ENCODE peak calls at places on chromosome 11, in ten cellular contexts. V, S, Y, A, Q, G, P, R, N and F are unnamed samples.
A peak's percentile ranks its signal among the peaks of the same experiment; 100 is the strongest.

GRCh38 chr11:68859123-68859522 is 17.4 kb upstream of the CPT1A start:
- DNase-seq in V (no peak), S (no peak), Y (no peak), A (no peak), Q (no peak), G (no peak), P (no peak), R (no peak), N (no peak), F (no peak)

GRCh38 chr11:39784873-39785272 is 1674.6 kb downstream of the LRRC4C start:
- DNase-seq in V (no peak), S (no peak), Y (no peak), A (no peak), Q (no peak), G (no peak), P (no peak), R (no peak), N (no peak), F (no peak)

GRCh38 chr11:60078021-60078420 is 10.4 kb upstream of the MS4A2 start:
- DNase-seq in V (no peak), S (no peak), Y (no peak), A (no peak), Q (no peak), G (no peak), P (no peak), R (no peak), N (no peak), F (no peak)

GRCh38 chr11:21285104-21285503 is 615.7 kb downstream of the NELL1 start:
- DNase-seq in V (no peak), S (no peak), Y (no peak), A (no peak), Q (no peak), G (no peak), P (no peak), R (no peak), N (no peak), F (no peak)

GRCh38 chr11:113553905-113554304 is 78.7 kb upstream of the DRD2 start:
- DNase-seq in V (no peak), S (no peak), Y (no peak), A (no peak), Q (no peak), G (no peak), P (no peak), R (no peak), N (no peak), F (no peak)

GRCh38 chr11:69030324-69030723 is 17.3 kb upstream of the MRGPRF start:
- DNase-seq in V (no peak), S (no peak), Y (no peak), A (no peak), Q (no peak), G (no peak), P (no peak), R (no peak), N (no peak), F (no peak)

GRCh38 chr11:37343279-37343678 is 745.2 kb upstream of the RAG2 start:
- DNase-seq in V (no peak), S (no peak), Y (no peak), A (no peak), Q (no peak), G (no peak), P (no peak), R (no peak), N (no peak), F (no peak)

GRCh38 chr11:72005347-72006260 is 6.9 kb downstream of the IL18BP start:
- DNase-seq in V (no peak), S (no peak), Y (no peak), A (no peak), Q (no peak), G (no peak), P (peak; percentile 19), R (no peak), N (no peak), F (no peak)

GRCh38 chr11:76863196-76863777 is 2.6 kb downstream of the ACER3 start:
- DNase-seq in V (no peak), S (no peak), Y (no peak), A (no peak), Q (no peak), G (peak; percentile 21), P (no peak), R (no peak), N (no peak), F (no peak)

GRCh38 chr11:34151916-34152845 is 46.8 kb downstream of the NAT10 start:
- DNase-seq in V (no peak), S (no peak), Y (no peak), A (no peak), Q (no peak), G (no peak), P (no peak), R (no peak), N (no peak), F (no peak)

GRCh38 chr11:114886644-114887259 is 208.4 kb downstream of the NXPE2 start:
- DNase-seq in V (no peak), S (peak; percentile 5), Y (no peak), A (no peak), Q (no peak), G (no peak), P (no peak), R (no peak), N (no peak), F (no peak)

GRCh38 chr11:31802990-31803812 is 7.9 kb downstream of the PAX6 start:
- DNase-seq in V (no peak), S (no peak), Y (no peak), A (no peak), Q (no peak), G (no peak), P (no peak), R (no peak), N (no peak), F (no peak)

GRCh38 chr11:26946209-26946828 is 47.6 kb upstream of the FIBIN start:
- DNase-seq in V (no peak), S (peak; percentile 50), Y (no peak), A (no peak), Q (no peak), G (no peak), P (no peak), R (no peak), N (peak; percentile 65), F (no peak)

GRCh38 chr11:1293619-1294015 is 15.8 kb downstream of the TOLLIP start:
- DNase-seq in V (peak; percentile 28), S (no peak), Y (peak; percentile 63), A (no peak), Q (no peak), G (peak; percentile 31), P (peak; percentile 27), R (no peak), N (no peak), F (no peak)
- TF ChIP-seq CTCF in V (no peak), S (peak; percentile 41), Y (peak; percentile 59), A (peak; percentile 30), Q (peak; percentile 35), G (peak; percentile 33), P (peak; percentile 58), R (peak; percentile 14), N (peak; percentile 59), F (peak; percentile 32)

GRCh38 chr11:35461917-35462316 is 42.6 kb upstream of the SLC1A2 start:
- DNase-seq in V (no peak), S (no peak), Y (no peak), A (no peak), Q (no peak), G (no peak), P (no peak), R (no peak), N (no peak), F (no peak)
- TF ChIP-seq CTCF in V (no peak), S (no peak), Y (no peak), A (no peak), Q (no peak), G (no peak), P (peak; percentile 39), R (no peak), N (peak; percentile 57), F (no peak)

GRCh38 chr11:134275534-134276395 is at the start of gene GLB1L3:
- DNase-seq in V (peak; percentile 41), S (peak; percentile 76), Y (no peak), A (peak; percentile 84), Q (no peak), G (peak; percentile 33), P (no peak), R (no peak), N (no peak), F (no peak)

GRCh38 chr11:134278356-134278755 is 2.2 kb downstream of the GLB1L3 start:
- DNase-seq in V (no peak), S (no peak), Y (no peak), A (peak; percentile 34), Q (no peak), G (no peak), P (no peak), R (no peak), N (no peak), F (no peak)

GRCh38 chr11:134275188-134275533 is 1.0 kb upstream of the GLB1L3 start:
- DNase-seq in V (no peak), S (no peak), Y (no peak), A (no peak), Q (no peak), G (no peak), P (no peak), R (no peak), N (no peak), F (no peak)

GRCh38 chr11:134277176-134278001 is 1.2 kb downstream of the GLB1L3 start:
- DNase-seq in V (no peak), S (peak; percentile 13), Y (no peak), A (peak; percentile 70), Q (no peak), G (no peak), P (no peak), R (no peak), N (no peak), F (no peak)

DNA sequence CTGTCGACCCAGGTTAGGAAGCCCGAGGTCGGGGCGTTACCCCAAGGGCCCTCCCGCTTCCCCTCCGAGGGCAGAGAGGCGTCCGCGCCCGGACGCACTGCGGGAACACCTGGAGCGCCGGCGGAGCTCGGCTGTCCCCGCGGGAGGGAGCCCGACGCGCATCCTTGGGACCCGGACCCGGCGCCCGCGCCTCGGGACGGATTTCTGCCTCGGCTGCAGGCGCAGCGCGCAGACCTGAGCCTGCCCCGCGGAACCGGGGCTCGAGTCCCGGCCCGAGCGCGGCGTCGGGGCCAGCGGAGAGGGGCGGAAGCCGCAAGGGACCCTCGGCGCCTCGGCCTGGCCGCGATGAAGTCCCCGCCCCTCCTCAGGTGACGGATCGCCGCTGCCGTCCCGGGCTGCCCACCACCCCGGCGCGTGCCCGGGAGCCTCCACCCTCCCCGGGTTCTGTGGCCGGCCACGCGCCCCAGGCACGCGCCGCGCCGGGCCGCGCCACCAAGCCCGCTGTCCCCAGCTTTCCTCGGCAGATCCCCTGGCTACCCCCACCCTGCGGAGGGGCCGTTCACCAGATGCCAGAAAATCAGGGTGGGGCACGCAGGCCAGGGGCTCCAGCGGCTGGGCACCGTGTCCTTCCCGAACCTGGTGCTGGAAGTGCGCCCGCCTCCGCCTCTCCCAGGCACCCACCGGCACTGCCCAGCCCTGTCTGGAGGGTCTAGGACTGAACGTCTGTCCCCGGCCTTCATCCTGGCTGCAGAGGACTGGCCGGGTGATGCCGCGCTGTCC is 407 bp downstream of the GLB1L3 start:
- DNase-seq in V (no peak), S (no peak), Y (no peak), A (peak; percentile 83), Q (no peak), G (no peak), P (no peak), R (no peak), N (no peak), F (no peak)
- TF ChIP-seq CTCF in V (no peak), S (no peak), Y (no peak), A (no peak), Q (no peak), G (no peak), P (no peak), R (no peak), N (no peak), F (no peak)

GRCh38 chr11:94423467-94423866 is 22.2 kb upstream of the GPR83 start:
- DNase-seq in V (no peak), S (no peak), Y (no peak), A (no peak), Q (no peak), G (no peak), P (no peak), R (no peak), N (no peak), F (no peak)
- TF ChIP-seq CTCF in V (no peak), S (no peak), Y (no peak), A (no peak), Q (no peak), G (no peak), P (no peak), R (no peak), N (no peak), F (no peak)